ENCODE peak calls at places on chromosomes 16 and 17, in four cellular contexts. S, V, F and P are unnamed samples.

GRCh38 chr17:38719284-38719942 is 10.7 kb upstream of the CISD3 start:
- DNase-seq in V (no peak), S (no peak), F (no peak), P (no peak)

GRCh38 chr16:55495616-55496289 is 13.1 kb upstream of the LPCAT2 start:
- DNase-seq in V (no peak), S (peak; percentile 85), F (peak; percentile 92), P (peak; percentile 96)

GRCh38 chr17:43560461-43561427 is 14.6 kb upstream of the ETV4 start:
- DNase-seq in S (no peak), V (no peak), F (no peak), P (no peak)

GRCh38 chr17:82754297-82755208 is 2.7 kb downstream of the TBCD start:
- DNase-seq in V (no peak), S (no peak), F (peak; percentile 73), P (no peak)

GRCh38 chr16:80591071-80591935 is 50.5 kb downstream of the DYNLRB2 start:
- DNase-seq in V (no peak), S (no peak), F (no peak), P (no peak)

GRCh38 chr17:63925615-63926014 is 6.5 kb downstream of the CD79B start:
- DNase-seq in F (peak; percentile 73), S (no peak), V (no peak), P (no peak)

GRCh38 chr17:44905006-44906000 is 6.1 kb upstream of the EFTUD2 start:
- DNase-seq in S (peak; percentile 11), F (peak; percentile 62), V (no peak), P (no peak)

GRCh38 chr16:85945424-85945751 is 46.4 kb downstream of the IRF8 start:
- DNase-seq in S (no peak), V (no peak), F (no peak), P (no peak)

GRCh38 chr17:47739150-47739549 is 6.1 kb downstream of the TBX21 start:
- DNase-seq in F (peak; percentile 15), S (no peak), V (no peak), P (no peak)

GRCh38 chr16:73572135-73572534 is 524.2 kb upstream of the ZFHX3 start:
- DNase-seq in S (no peak), F (no peak), V (no peak), P (no peak)

GRCh38 chr16:74456290-74456625 is 35.0 kb upstream of the CLEC18B start:
- DNase-seq in S (no peak), V (no peak), F (no peak), P (no peak)

GRCh38 chr17:82611140-82612058 is 36.8 kb downstream of the WDR45B start:
- DNase-seq in S (peak; percentile 60), V (no peak), F (no peak), P (peak; percentile 46)

GRCh38 chr16:57091990-57092785 is at the start of gene CPNE2:
- DNase-seq in S (peak; percentile 34), V (peak; percentile 52), F (peak; percentile 98), P (peak; percentile 29)

GRCh38 chr17:44901323-44901965 is 2.2 kb upstream of the EFTUD2 start:
- DNase-seq in F (peak; percentile 89), V (peak; percentile 91), S (peak; percentile 79), P (peak; percentile 59)

GRCh38 chr17:75615301-75615700 is 17.9 kb upstream of the SMIM5 start:
- DNase-seq in F (no peak), V (no peak), S (no peak), P (no peak)

GRCh38 chr17:522912-523311 is 170.3 kb upstream of the RPH3AL start:
- DNase-seq in F (no peak), S (no peak), V (no peak), P (no peak)

GRCh38 chr17:29140051-29140582 is 40.1 kb downstream of the MYO18A start:
- DNase-seq in F (peak; percentile 90), S (peak; percentile 51), V (peak; percentile 95), P (peak; percentile 65)

GRCh38 chr17:50614471-50615051 is 20.1 kb upstream of the ABCC3 start:
- DNase-seq in S (no peak), F (no peak), V (no peak), P (no peak)

GRCh38 chr17:55717898-55718735 is 4.5 kb downstream of the TMEM100 start:
- DNase-seq in F (peak; percentile 44), S (peak; percentile 68), V (no peak), P (peak; percentile 85)

GRCh38 chr17:74199306-74200092 is 4.0 kb upstream of the RPL38 start:
- DNase-seq in V (no peak), F (peak; percentile 96), S (no peak), P (peak; percentile 43)

GRCh38 chr17:65297384-65297783 is 160.2 kb downstream of the RGS9 start:
- DNase-seq in V (no peak), F (no peak), S (no peak), P (peak; percentile 38)

GRCh38 chr16:15054357-15055140 is 1.3 kb downstream of the NTAN1 start:
- DNase-seq in F (no peak), S (no peak), V (no peak), P (no peak)

GRCh38 chr16:15057755-15058417 is 2.0 kb upstream of the NTAN1 start:
- DNase-seq in S (no peak), V (no peak), F (no peak), P (no peak)

GRCh38 chr16:15052747-15053476 is 3.0 kb downstream of the NTAN1 start:
- DNase-seq in S (no peak), F (peak; percentile 65), V (no peak), P (peak; percentile 26)

GRCh38 chr16:15053904-15054303 is 2.0 kb downstream of the NTAN1 start:
- DNase-seq in S (no peak), F (no peak), V (no peak), P (no peak)

DNA sequence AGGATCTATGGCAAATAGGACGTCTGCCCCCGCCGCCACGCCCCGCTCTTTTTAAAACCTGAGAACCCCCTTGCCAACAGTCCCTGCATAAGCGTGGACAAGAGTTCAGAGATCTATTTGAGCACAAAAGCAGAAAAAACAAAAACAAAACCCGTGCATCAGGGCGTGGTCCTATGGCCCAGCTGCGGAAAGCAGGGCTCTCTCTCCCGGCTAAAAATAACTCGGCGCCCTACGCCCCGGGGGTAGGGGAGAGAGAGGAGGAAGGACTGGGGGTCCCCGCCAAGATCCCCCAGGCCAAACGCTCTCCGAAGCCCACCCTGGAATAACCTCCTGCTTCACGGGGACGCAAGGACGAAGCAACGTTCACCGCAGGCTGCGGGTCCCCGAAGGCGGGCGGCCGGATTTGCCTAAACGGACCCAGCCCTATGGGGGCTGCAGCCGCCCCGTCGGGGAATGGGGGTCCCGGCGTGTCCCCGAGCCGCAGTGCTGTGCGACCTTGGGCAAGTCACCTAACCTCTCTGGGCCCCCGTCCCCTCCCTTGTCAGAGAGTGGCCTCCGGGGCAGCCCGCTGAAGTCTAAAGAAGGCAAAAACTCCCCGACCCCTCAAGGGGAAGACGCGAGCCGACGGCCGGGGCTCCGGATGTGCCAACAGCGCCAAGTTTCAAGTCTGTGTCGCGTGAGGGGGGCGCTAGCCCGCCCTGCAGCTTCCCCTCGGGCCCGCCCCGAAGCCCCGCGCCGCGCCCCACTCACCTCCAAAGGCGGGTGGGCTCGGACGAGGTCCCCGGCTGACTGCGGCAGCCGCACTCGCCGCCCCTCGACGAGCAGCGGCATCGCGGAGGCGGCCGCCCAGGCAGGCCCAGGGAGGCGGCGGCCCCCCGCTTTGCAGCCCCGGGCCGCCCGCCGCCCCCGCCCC is 477 bp downstream of the NTAN1 start:
- DNase-seq in S (peak; percentile 23), V (peak; percentile 51), F (peak; percentile 87), P (peak; percentile 37)
- TF ChIP-seq CTCF in S (peak; percentile 7), V (no peak), F (no peak), P (peak; percentile 3)

DNA sequence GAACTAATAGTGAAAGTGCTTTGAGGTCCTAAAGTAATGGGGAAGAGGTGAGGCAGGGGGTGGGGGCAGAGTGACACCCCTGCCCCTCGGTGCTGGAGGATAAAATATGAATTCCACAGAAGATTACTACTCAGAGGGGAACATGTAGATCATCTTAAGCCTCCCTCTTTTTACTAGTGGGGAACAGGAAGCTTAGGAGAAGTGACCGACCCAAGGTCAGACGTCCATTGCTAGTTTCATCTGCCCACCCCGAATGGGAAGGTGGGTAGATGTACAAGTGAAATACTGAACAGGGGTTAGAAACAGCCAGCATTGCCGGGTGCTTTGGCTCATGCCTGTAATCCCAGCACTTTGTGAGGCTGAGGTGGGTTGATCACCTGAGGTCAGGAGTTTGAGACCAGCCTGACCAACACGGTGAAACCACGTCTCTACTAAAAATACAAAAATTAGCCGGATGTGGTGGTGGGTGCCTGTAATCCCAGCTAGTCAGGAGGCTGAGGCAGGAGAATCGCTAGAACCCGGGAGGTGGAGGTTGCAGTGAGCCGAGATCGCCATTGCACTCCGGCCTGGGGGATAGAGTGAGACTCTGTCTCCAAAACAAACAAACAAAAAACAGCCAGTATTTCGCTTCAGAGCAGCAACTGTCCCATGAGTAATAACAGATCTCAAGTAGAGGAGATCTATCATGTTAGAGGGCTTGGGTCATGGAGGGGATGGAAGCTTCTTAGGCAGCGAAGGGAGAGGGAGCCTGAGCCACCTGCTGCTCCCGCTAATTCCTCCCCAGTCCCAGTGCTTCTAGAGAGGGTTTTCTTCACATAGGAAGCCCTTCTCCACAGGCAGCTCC is 1.2 kb upstream of the NR1D1 start:
- DNase-seq in S (no peak), V (no peak), F (peak; percentile 18), P (no peak)
- H3K4me3 ChIP-seq in S (no peak overlapping the region), V (no peak overlapping the region), F (peak overlapping the region; percentile 86), P (no peak overlapping the region)

DNA sequence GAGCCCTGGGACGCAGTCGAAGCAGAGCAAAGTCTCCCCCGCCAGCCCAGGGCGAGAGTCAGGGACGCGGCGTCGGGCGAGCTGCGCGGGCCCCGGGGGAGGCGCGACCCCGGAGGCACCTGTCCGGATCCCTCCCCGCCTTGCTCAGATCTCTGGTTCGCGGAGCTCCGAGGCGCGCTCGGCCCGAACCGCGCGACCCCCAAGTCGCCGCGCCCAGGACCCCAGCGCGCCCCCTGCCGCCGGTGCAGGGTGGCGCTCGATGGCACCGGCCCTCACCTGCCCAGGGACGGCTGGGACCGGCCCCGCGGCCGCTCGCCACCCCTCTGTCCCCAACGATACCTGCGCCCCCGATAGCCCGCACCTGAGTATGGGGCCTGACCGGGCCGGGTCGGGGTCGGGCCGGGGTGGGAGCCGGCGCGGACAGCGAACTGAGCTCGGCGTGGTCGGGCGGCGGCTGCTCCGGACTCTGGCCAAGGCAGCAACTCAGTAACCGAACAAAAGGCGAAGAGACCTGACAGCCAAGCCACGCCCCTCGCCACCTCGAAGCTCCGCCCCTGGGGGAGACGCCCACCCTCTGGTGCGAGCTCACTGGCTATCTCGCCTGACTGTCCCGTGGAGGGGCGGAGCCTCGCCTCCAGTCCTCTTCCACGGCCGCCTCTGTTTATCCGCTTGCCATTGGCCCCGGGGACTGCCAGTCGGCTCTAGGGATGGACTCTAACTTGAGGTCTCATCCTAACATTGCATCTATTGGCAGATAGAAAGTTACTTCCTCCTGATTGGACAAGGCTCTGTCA is at the start of gene JUP:
- DNase-seq in V (peak; percentile 91), F (peak; percentile 99), S (peak; percentile 99), P (peak; percentile 96)
- TF ChIP-seq CTCF in V (peak; percentile 17), F (no peak), S (peak; percentile 52), P (peak; percentile 15)

GRCh38 chr16:4114257-4115208 is 1.7 kb downstream of the ADCY9 start:
- DNase-seq in V (no peak), F (peak; percentile 62), S (no peak), P (no peak)
- H3K4me3 ChIP-seq in V (peak overlapping the region; percentile 56), F (peak overlapping the region; percentile 76), S (peak overlapping the region; percentile 48), P (peak overlapping the region; percentile 79)

GRCh38 chr17:17681187-17681743 is at the start of gene RAI1:
- DNase-seq in V (no peak), S (peak; percentile 79), F (peak; percentile 98), P (peak; percentile 78)
- TF ChIP-seq CTCF in V (no peak), S (peak; percentile 83), F (peak; percentile 43), P (peak; percentile 43)